ENCODE peak calls at places on chromosomes 5 and 9, in seven cellular contexts. X is sigmoid colon, O is fibroblast of lung, Y is stomach, I is endodermal cell, D is A549, N is GM23338. G is an unnamed sample. For H3K4me1, the result is how much of the 10 kb centered on the place peaks cover.

GRCh38 chr9:135077497-135078200 is 9.8 kb upstream of the OLFM1 start:
- DNase-seq in N (peak), I (peak), O (peak), D (peak), X (peak), Y (peak), G (peak)

GRCh38 chr9:91130796-91131318 is 230.9 kb downstream of the AUH start:
- DNase-seq in N (no peak), O (no peak), X (no peak), Y (no peak), D (no peak), I (no peak), G (no peak)

GRCh38 chr5:15234366-15234765 is 265.6 kb upstream of the FBXL7 start:
- DNase-seq in Y (no peak), D (no peak), X (no peak), O (no peak), I (peak), N (peak), G (no peak)

GRCh38 chr5:167573274-167574127 is 717.9 kb upstream of the WWC1 start:
- DNase-seq in X (no peak), D (no peak), N (peak), Y (no peak), O (peak), I (peak), G (no peak)

GRCh38 chr9:113966394-113966793 is 90.3 kb downstream of the ZNF618 start:
- DNase-seq in N (no peak), D (no peak), Y (peak), I (no peak), O (no peak), X (no peak), G (peak)

GRCh38 chr9:121741198-121741918 is 89.9 kb downstream of the DAB2IP start:
- DNase-seq in I (peak), N (peak), D (no peak), Y (peak), O (no peak), X (no peak), G (no peak)

GRCh38 chr5:18465833-18466681 is 831.8 kb downstream of the TAF11L14 start:
- DNase-seq in D (peak), X (no peak), Y (peak), I (peak), O (peak), N (peak), G (peak)

GRCh38 chr5:41893074-41893851 is 10.9 kb upstream of the RIMOC1 start:
- DNase-seq in I (no peak), D (no peak), N (no peak), O (no peak), X (no peak), Y (no peak), G (no peak)

GRCh38 chr5:138287252-138287651 is 12.8 kb upstream of the GFRA3 start:
- DNase-seq in D (no peak), O (no peak), I (no peak), Y (no peak), X (no peak), N (no peak), G (no peak)

GRCh38 chr9:107404086-107404590 is 85.4 kb downstream of the KLF4 start:
- DNase-seq in D (no peak), O (no peak), N (no peak), X (no peak), I (no peak), Y (no peak), G (no peak)

GRCh38 chr5:7763621-7764072 is 87.3 kb downstream of the CFAP90 start:
- DNase-seq in O (no peak), X (no peak), Y (no peak), N (no peak), I (no peak), D (no peak), G (no peak)

GRCh38 chr5:54757541-54757940 is 227.9 kb downstream of the ESM1 start:
- DNase-seq in X (no peak), O (no peak), I (no peak), Y (no peak), N (no peak), D (no peak), G (no peak)

GRCh38 chr9:118643118-118643517 is 726.1 kb downstream of the BRINP1 start:
- DNase-seq in D (peak), I (peak), Y (no peak), N (peak), O (peak), X (no peak), G (no peak)

GRCh38 chr5:109692011-109692410 is 2.3 kb downstream of the MAN2A1 start:
- DNase-seq in D (no peak), I (no peak), Y (no peak), X (no peak), N (no peak), O (peak), G (no peak)

GRCh38 chr5:91103353-91104061 is 279.6 kb downstream of the ARRDC3 start:
- DNase-seq in X (no peak), Y (no peak), D (no peak), I (no peak), N (no peak), O (no peak), G (no peak)
- TF ChIP-seq CTCF in X (no peak), Y (no peak), D (no peak), I (no peak), N (no peak), O (no peak), G (no peak)

DNA sequence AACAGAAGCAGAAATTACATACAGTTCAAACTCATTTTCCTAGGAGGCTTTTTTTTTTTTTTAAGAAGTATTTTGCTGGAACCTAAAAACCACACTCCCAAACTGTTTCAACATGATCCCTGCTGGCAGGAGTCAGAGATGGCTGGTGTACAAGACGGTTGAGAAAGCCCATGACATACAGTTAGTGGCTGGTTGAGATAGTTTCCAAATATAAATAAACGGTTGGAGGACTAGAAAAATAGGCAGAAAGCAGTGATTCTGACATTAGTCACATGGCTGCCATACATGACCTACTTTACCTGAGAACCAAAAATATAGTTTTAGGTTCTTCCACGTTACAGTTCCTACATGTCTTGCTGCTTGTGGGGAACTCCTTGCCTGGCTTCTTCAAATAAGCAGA is 31.7 kb upstream of the BASP1 start:
- DNase-seq in Y (no peak), N (no peak), D (no peak), I (no peak), X (peak), O (peak), G (no peak)
- H3K4me1 ChIP-seq in Y (under half), N (under half), D (half or more), I (under half), X (under half), O (half or more), G (under half)

GRCh38 chr5:58458851-58459275 is 1.0 kb downstream of the PLK2 start:
- DNase-seq in O (peak), N (peak), I (no peak), D (no peak), X (no peak), Y (no peak), G (no peak)

GRCh38 chr5:58455966-58456365 is 3.9 kb downstream of the PLK2 start:
- DNase-seq in D (no peak), N (no peak), I (no peak), Y (no peak), X (no peak), O (peak), G (no peak)

GRCh38 chr5:58456486-58456885 is 3.4 kb downstream of the PLK2 start:
- DNase-seq in Y (no peak), O (no peak), I (no peak), N (no peak), D (no peak), X (no peak), G (no peak)

GRCh38 chr5:58455495-58455894 is 4.4 kb downstream of the PLK2 start:
- DNase-seq in X (no peak), D (no peak), O (no peak), Y (no peak), N (no peak), I (no peak), G (no peak)

GRCh38 chr5:58457040-58457439 is 2.8 kb downstream of the PLK2 start:
- DNase-seq in I (no peak), Y (no peak), D (no peak), N (no peak), X (no peak), O (no peak), G (no peak)
- H3K4me3 ChIP-seq in I (peak), Y (peak), D (peak), N (no peak), X (peak), O (peak), G (no peak)

DNA sequence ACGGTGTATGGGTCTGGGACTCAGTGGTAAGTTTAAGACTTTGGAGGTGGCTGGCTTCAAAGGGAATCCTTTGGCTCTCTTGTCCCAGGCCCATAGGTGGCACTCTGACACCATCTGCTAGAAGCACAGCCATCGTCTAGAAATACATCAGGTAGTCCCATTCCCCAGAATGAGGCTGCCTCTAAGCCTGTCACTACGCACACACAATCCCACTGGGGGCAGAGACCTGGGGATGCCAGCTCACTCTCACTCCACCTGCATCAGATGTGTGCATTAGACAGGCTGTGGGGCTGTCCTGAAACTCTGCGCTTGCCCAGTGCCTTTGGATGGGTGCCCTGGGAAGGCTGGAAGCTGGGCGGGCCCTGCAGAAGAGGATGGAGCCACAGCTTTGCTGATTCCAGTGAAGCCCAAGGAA is 127.5 kb upstream of the PANK3 start:
- DNase-seq in N (peak), X (no peak), D (peak), O (peak), Y (no peak), I (peak), G (peak)
- TF ChIP-seq CTCF in N (peak), X (no peak), D (peak), O (peak), Y (no peak), I (peak), G (peak)

GRCh38 chr5:172659909-172660628 is 19.0 kb downstream of the NEURL1B start:
- DNase-seq in I (peak), N (peak), O (peak), Y (peak), X (peak), D (no peak), G (peak)

GRCh38 chr5:172658869-172659513 is 17.9 kb downstream of the NEURL1B start:
- DNase-seq in I (no peak), O (peak), D (no peak), N (no peak), Y (peak), X (peak), G (no peak)

GRCh38 chr5:172660974-172661373 is 19.9 kb downstream of the NEURL1B start:
- DNase-seq in I (no peak), X (peak), D (no peak), Y (no peak), N (no peak), O (no peak), G (no peak)

GRCh38 chr5:172659570-172659908 is 18.5 kb downstream of the NEURL1B start:
- DNase-seq in D (no peak), O (no peak), I (no peak), Y (no peak), N (no peak), X (no peak), G (no peak)

GRCh38 chr5:172658391-172658790 is 17.3 kb downstream of the NEURL1B start:
- DNase-seq in Y (no peak), N (no peak), D (no peak), O (no peak), X (peak), I (no peak), G (no peak)
- H3K4me1 ChIP-seq in Y (under half), N (under half), D (under half), O (under half), X (half or more), I (under half), G (under half)

G was measured in Caco-2.